ENCODE peak calls at places on chromosomes 7 and 10, in eight cellular contexts. Q is spleen, T is ovary, U is transverse colon, B is esophagus squamous epithelium, K is A549, L is HCT116, O is IMR-90. P is an unnamed sample.

GRCh38 chr7:129550673-129551360 is 48.5 kb downstream of the SMKR1 start:
- DNase-seq in U (no peak), Q (no peak), K (no peak), L (no peak), T (no peak), O (no peak), B (no peak), P (no peak)

GRCh38 chr10:67804395-67804678 is 33.7 kb downstream of the DNAJC12 start:
- DNase-seq in T (no peak), K (no peak), B (no peak), L (no peak), U (no peak), O (no peak), Q (no peak), P (no peak)

GRCh38 chr10:66924674-66925345 is 1.0 kb upstream of the LRRTM3 start:
- DNase-seq in U (no peak), K (no peak), B (no peak), Q (no peak), L (no peak), O (no peak), T (no peak), P (no peak)

GRCh38 chr7:7265057-7265456 is 82.7 kb downstream of the C1GALT1 start:
- DNase-seq in L (no peak), O (peak; percentile 1), Q (no peak), U (no peak), B (no peak), T (no peak), K (no peak), P (no peak)

GRCh38 chr10:69451784-69452251 is 553 bp downstream of the TSPAN15 start:
- DNase-seq in Q (no peak), T (no peak), O (no peak), L (no peak), B (no peak), U (peak; percentile 84), K (no peak), P (no peak)

GRCh38 chr7:90111-91063 is 102.0 kb upstream of the FAM20C start:
- DNase-seq in L (no peak), B (no peak), Q (no peak), U (no peak), O (peak; percentile 83), T (no peak), K (no peak), P (no peak)

GRCh38 chr10:100364735-100365391 is 17.8 kb downstream of the SCD start:
- DNase-seq in B (no peak), K (peak; percentile 89), U (peak; percentile 90), T (peak; percentile 81), O (peak; percentile 60), L (peak; percentile 95), Q (no peak), P (peak; percentile 83)

GRCh38 chr10:42982886-42983594 is 93.8 kb upstream of the RET start:
- DNase-seq in Q (peak; percentile 63), B (no peak), U (peak; percentile 5), T (peak; percentile 3), L (no peak), O (no peak), K (no peak), P (peak; percentile 73)

GRCh38 chr10:104345941-104346340 is 7.7 kb upstream of the ITPRIP start:
- DNase-seq in Q (no peak), K (no peak), T (no peak), B (no peak), O (no peak), U (no peak), L (no peak), P (no peak)

GRCh38 chr7:134353411-134353810 is 36.7 kb upstream of the SLC35B4 start:
- DNase-seq in O (no peak), B (no peak), L (no peak), Q (no peak), T (no peak), K (no peak), U (no peak), P (no peak)

GRCh38 chr7:1085910-1086421 is 1.9 kb upstream of the GPER1 start:
- DNase-seq in L (no peak), Q (no peak), T (no peak), U (no peak), B (no peak), K (no peak), O (peak; percentile 55), P (no peak)

GRCh38 chr10:65861249-65861648 is 1064.6 kb upstream of the LRRTM3 start:
- DNase-seq in B (no peak), K (no peak), U (no peak), Q (no peak), L (peak; percentile 28), T (no peak), O (no peak), P (no peak)

GRCh38 chr7:5354460-5355279 is 69.0 kb downstream of the TNRC18 start:
- DNase-seq in L (no peak), T (peak; percentile 67), B (no peak), K (no peak), U (peak; percentile 81), Q (no peak), O (peak; percentile 43), P (no peak)

GRCh38 chr10:97433430-97434001 is 7.5 kb downstream of the PGAM1 start:
- DNase-seq in K (no peak), U (no peak), L (no peak), T (no peak), Q (no peak), B (no peak), O (no peak), P (no peak)
- TF ChIP-seq POLR2A in K (no peak), U (no peak), L (no peak), T (no peak), Q (no peak), B (no peak), O (no peak), P (no peak)

DNA sequence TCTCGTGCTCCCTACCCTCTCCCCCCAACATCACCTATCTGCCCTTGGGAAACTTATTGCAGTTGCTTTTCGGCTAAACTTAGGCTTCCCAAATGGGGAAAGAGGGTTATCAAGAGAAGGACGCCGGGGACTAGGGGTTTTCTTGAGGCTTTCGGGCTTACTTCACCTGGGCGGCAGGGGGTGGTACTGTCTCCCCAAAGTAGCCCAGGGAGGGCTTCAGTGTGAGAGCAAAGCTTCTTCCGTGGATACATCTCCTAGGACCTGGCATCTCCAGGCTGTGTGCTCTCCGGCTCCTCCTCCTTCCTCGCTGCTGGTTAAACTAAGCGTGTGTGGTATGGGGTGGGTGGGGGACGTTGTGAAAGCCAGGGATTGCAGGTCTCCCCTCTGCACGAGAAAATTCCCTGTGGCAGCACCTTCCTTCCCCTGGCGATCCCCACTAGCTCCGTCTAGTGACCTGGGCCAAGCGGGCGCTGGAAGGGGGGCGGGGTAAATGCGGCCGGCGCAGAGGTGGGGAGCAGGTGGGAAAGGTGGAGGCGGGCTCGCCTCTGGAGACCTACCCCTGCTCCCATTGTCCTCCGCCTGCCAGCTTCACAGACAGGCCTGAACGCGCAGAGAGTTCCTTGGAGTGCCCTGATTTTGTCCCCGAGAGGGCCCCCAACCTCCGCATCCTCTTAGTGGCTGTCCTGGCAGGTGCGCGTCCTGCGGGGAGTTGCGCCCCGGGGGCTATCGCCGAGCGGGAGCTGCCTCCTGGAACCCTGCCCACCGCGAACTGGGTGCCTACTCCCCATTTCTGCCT is 1.2 kb downstream of the PLXDC2 start:
- DNase-seq in K (no peak), T (peak; percentile 51), Q (peak; percentile 77), L (no peak), O (no peak), U (peak; percentile 43), B (no peak), P (peak; percentile 54)
- TF ChIP-seq CTCF in K (no peak), T (peak; percentile 18), Q (no peak), L (no peak), O (no peak), U (no peak), B (no peak), P (no peak)

GRCh38 chr7:151630349-151630748 is 110.7 kb upstream of the RHEB start:
- DNase-seq in T (no peak), B (no peak), K (no peak), O (no peak), Q (no peak), L (no peak), U (no peak), P (no peak)
- H3K4me3 ChIP-seq in T (no peak overlapping the region), B (peak overlapping the region; percentile 95), K (peak overlapping the region; percentile 91), O (no peak overlapping the region), Q (peak overlapping the region; percentile 88), L (peak overlapping the region; percentile 50), U (no peak overlapping the region), P (no peak overlapping the region)

GRCh38 chr7:114085592-114086490 is 167.0 kb upstream of the PPP1R3A start:
- DNase-seq in L (peak; percentile 64), Q (peak; percentile 76), T (peak; percentile 88), U (peak; percentile 90), O (peak; percentile 61), B (no peak), K (peak; percentile 25), P (peak; percentile 86)
- TF ChIP-seq POLR2A in L (no peak), Q (no peak), T (peak; percentile 60), U (peak; percentile 82), O (no peak), B (peak; percentile 71), K (no peak), P (no peak)

GRCh38 chr10:79148452-79149344 is 79.9 kb downstream of the ZMIZ1 start:
- DNase-seq in K (no peak), U (peak; percentile 72), Q (peak; percentile 86), L (no peak), O (peak; percentile 40), B (no peak), T (peak; percentile 62), P (peak; percentile 94)

GRCh38 chr10:79147796-79148451 is 79.2 kb downstream of the ZMIZ1 start:
- DNase-seq in U (no peak), B (no peak), Q (no peak), O (no peak), L (no peak), K (no peak), T (no peak), P (no peak)

GRCh38 chr10:79150444-79150754 is 81.6 kb downstream of the ZMIZ1 start:
- DNase-seq in O (no peak), U (no peak), K (no peak), Q (no peak), L (no peak), B (no peak), T (no peak), P (no peak)

GRCh38 chr10:79149662-79150443 is 81.1 kb downstream of the ZMIZ1 start:
- DNase-seq in Q (peak; percentile 94), K (peak; percentile 91), U (peak; percentile 84), B (peak; percentile 39), T (peak; percentile 71), O (peak; percentile 61), L (peak; percentile 48), P (peak; percentile 98)

GRCh38 chr10:79149345-79149661 is 80.5 kb downstream of the ZMIZ1 start:
- DNase-seq in U (no peak), K (no peak), Q (peak; percentile 79), L (no peak), O (no peak), B (no peak), T (no peak), P (no peak)
- TF ChIP-seq CTCF in U (no peak), K (no peak), Q (no peak), L (peak; percentile 20), O (no peak), B (no peak), T (no peak), P (no peak)

P was measured in lower leg skin.